ENCODE peak calls at places on chromosomes 6 and 20, in six cellular contexts. K is GM12878, U is A549, L is HepG2, M is K562, H is endothelial cell of umbilical vein. I is an unnamed sample.

GRCh38 chr20:40101479-40102032 is 587.5 kb downstream of the MAFB start:
- DNase-seq in U (no peak), L (no peak), H (no peak), K (no peak), M (no peak), I (no peak)

GRCh38 chr6:12769556-12770255 is 53.1 kb downstream of the PHACTR1 start:
- DNase-seq in H (no peak), K (no peak), L (no peak), U (no peak), M (no peak), I (no peak)

GRCh38 chr6:13811627-13812358 is 2.6 kb downstream of the MCUR1 start:
- DNase-seq in U (no peak), H (no peak), K (no peak), L (no peak), M (no peak), I (peak)

GRCh38 chr6:34810936-34811632 is 19.2 kb downstream of the BLTP3A start:
- DNase-seq in K (peak), U (peak), H (peak), L (peak), M (no peak), I (no peak)

GRCh38 chr6:34583861-34584604 is 27.9 kb upstream of the SPDEF start:
- DNase-seq in L (no peak), K (no peak), U (no peak), M (no peak), H (no peak), I (no peak)

GRCh38 chr6:158916638-158917037 is 83.4 kb downstream of the RSPH3 start:
- DNase-seq in L (no peak), U (no peak), K (no peak), H (no peak), M (no peak), I (no peak)

GRCh38 chr6:3202999-3203696 is 24.3 kb downstream of the TUBB2B start:
- DNase-seq in M (peak), K (no peak), L (no peak), U (no peak), H (no peak), I (no peak)

GRCh38 chr6:35365599-35366596 is 23.5 kb downstream of the PPARD start:
- DNase-seq in K (no peak), M (no peak), U (no peak), L (peak), H (no peak), I (no peak)

GRCh38 chr6:126625019-126625418 is 285.1 kb downstream of the CENPW start:
- DNase-seq in L (no peak), M (no peak), U (peak), H (peak), K (no peak), I (peak)

GRCh38 chr6:137423444-137424168 is 70.6 kb downstream of the OLIG3 start:
- DNase-seq in M (no peak), H (no peak), U (no peak), K (no peak), L (no peak), I (no peak)

GRCh38 chr6:37042139-37042538 is 36.7 kb downstream of the FGD2 start:
- DNase-seq in L (no peak), H (no peak), K (no peak), M (no peak), U (no peak), I (no peak)

GRCh38 chr6:106773482-106773881 is 144.1 kb downstream of the QRSL1 start:
- DNase-seq in H (no peak), U (no peak), L (no peak), K (no peak), M (no peak), I (no peak)

GRCh38 chr6:40308533-40309306 is 278.4 kb downstream of the LRFN2 start:
- DNase-seq in H (peak), K (peak), U (peak), L (peak), M (peak), I (peak)

GRCh38 chr6:9161731-9162130 is 726.4 kb upstream of the SLC35B3 start:
- DNase-seq in L (no peak), U (no peak), H (no peak), M (no peak), K (no peak), I (no peak)

GRCh38 chr20:7939663-7940062 is 595 bp downstream of the HAO1 start:
- DNase-seq in L (no peak), U (no peak), M (no peak), K (no peak), H (peak), I (no peak)

GRCh38 chr20:44401052-44401769 is 45.7 kb downstream of the HNF4A start:
- DNase-seq in U (no peak), K (no peak), M (peak), L (peak), H (no peak), I (no peak)

GRCh38 chr6:162099685-162100084 is 627.9 kb downstream of the PRKN start:
- DNase-seq in H (no peak), L (peak), M (no peak), U (peak), K (no peak), I (peak)

GRCh38 chr6:118280210-118280609 is 267.9 kb upstream of the PLN start:
- DNase-seq in U (no peak), K (peak), M (no peak), H (no peak), L (no peak), I (no peak)

GRCh38 chr20:48719598-48720255 is 108.1 kb downstream of the PREX1 start:
- DNase-seq in M (no peak), U (no peak), K (no peak), H (no peak), L (no peak), I (no peak)

GRCh38 chr20:61766921-61767610 is 298.6 kb downstream of the TAF4 start:
- DNase-seq in H (no peak), L (no peak), K (no peak), M (no peak), U (no peak), I (no peak)

GRCh38 chr20:15339264-15339663 is 1001.9 kb upstream of the FLRT3 start:
- DNase-seq in M (no peak), U (no peak), L (no peak), K (no peak), H (no peak), I (no peak)

GRCh38 chr6:41941280-41942044 is at the start of gene CCND3:
- DNase-seq in H (peak), U (peak), K (peak), M (peak), L (peak), I (peak)

DNA sequence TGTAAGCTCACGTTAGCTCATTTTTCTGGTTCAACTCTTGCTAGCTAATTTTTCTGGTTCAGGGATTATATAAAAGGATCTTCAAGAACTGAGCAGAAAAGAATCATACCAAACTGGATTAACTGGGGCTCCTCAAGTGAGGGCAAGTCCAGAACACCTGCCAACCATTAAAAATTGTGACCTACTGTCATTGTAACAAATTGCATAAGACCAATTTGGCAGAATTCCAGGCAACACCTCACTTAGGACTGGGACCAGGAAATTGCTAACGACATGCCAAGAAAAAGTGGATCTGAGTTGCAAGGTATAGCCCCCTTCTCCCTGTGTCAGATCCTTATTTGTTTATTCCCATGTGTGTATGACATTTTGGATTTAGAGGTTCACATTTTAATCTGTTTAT is 216.6 kb downstream of the HIVEP2 start:
- DNase-seq in U (no peak), L (no peak), M (no peak), H (no peak), K (no peak), I (peak)
- TF ChIP-seq MYC in U (no peak), L (no peak), M (no peak), H (no peak), K (no peak), I (no peak)

GRCh38 chr6:4550227-4550597 is 226.0 kb upstream of the CDYL start:
- DNase-seq in K (no peak), H (no peak), L (no peak), U (no peak), M (peak), I (no peak)

GRCh38 chr6:4543596-4543995 is 232.6 kb upstream of the CDYL start:
- DNase-seq in K (no peak), M (no peak), L (no peak), U (no peak), H (peak), I (no peak)

GRCh38 chr6:4549556-4550226 is 226.5 kb upstream of the CDYL start:
- DNase-seq in M (no peak), L (peak), H (no peak), K (no peak), U (no peak), I (no peak)

GRCh38 chr6:4545929-4546328 is 230.3 kb upstream of the CDYL start:
- DNase-seq in U (no peak), H (no peak), K (no peak), M (no peak), L (no peak), I (no peak)
- TF ChIP-seq MYC in U (no peak), H (no peak), K (no peak), M (no peak), L (no peak), I (no peak)

GRCh38 chr6:170188571-170189001 is 102.3 kb downstream of the DLL1 start:
- DNase-seq in L (no peak), H (no peak), K (no peak), U (no peak), M (no peak), I (no peak)

GRCh38 chr6:170186006-170186908 is 104.6 kb downstream of the DLL1 start:
- DNase-seq in K (no peak), L (no peak), U (no peak), M (no peak), H (no peak), I (no peak)

GRCh38 chr6:170187669-170188566 is 103.0 kb downstream of the DLL1 start:
- DNase-seq in M (no peak), K (no peak), H (no peak), L (no peak), U (no peak), I (no peak)

GRCh38 chr6:170185175-170185970 is 105.5 kb downstream of the DLL1 start:
- DNase-seq in L (no peak), H (no peak), K (no peak), M (no peak), U (no peak), I (no peak)

GRCh38 chr6:170186909-170187668 is 103.8 kb downstream of the DLL1 start:
- DNase-seq in K (no peak), H (no peak), M (no peak), U (no peak), L (no peak), I (no peak)
- TF ChIP-seq MYC in K (no peak), H (no peak), M (no peak), U (no peak), L (no peak), I (no peak)

GRCh38 chr20:11766961-11767360 is 150.7 kb upstream of the BTBD3 start:
- DNase-seq in M (no peak), L (no peak), K (no peak), H (no peak), U (no peak), I (no peak)
- TF ChIP-seq MYC in M (no peak), L (no peak), K (no peak), H (no peak), U (no peak), I (no peak)

GRCh38 chr6:166032366-166033171 is 135.1 kb downstream of the TBXT start:
- DNase-seq in H (no peak), U (peak), K (no peak), M (no peak), L (no peak), I (peak)

GRCh38 chr6:166027761-166028160 is 139.9 kb downstream of the TBXT start:
- DNase-seq in M (no peak), U (no peak), L (no peak), H (no peak), K (no peak), I (no peak)

GRCh38 chr6:166026586-166027126 is 141.0 kb downstream of the TBXT start:
- DNase-seq in M (no peak), K (no peak), U (no peak), L (no peak), H (no peak), I (peak)

GRCh38 chr6:166031275-166031674 is 136.4 kb downstream of the TBXT start:
- DNase-seq in U (no peak), H (no peak), K (no peak), M (no peak), L (no peak), I (no peak)

GRCh38 chr6:166029506-166029905 is 138.1 kb downstream of the TBXT start:
- DNase-seq in H (no peak), M (no peak), U (peak), L (no peak), K (peak), I (no peak)
- TF ChIP-seq MYC in H (no peak), M (no peak), U (no peak), L (no peak), K (no peak), I (no peak)

DNA sequence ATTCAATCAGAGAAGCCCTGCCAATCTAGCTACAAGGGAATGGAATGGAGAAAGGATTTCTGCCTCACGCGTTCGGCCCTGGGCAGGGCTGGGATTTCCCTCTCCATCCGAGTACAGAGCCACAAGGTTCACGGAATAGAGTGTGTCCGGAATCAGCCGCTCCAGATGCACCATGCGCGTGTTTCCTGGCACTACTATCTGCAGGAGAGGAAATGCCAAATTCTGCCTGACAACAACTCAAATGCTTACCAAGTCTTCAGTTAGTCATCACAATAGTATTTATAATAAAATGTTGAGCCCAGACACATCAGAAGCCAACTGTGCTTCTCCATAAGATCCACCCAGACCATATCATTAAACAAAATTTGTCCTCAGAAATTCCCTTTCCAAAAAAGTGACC is 75.1 kb downstream of the COL12A1 start:
- DNase-seq in U (no peak), K (no peak), M (no peak), H (no peak), L (no peak), I (no peak)
- TF ChIP-seq MYC in U (no peak), K (no peak), M (no peak), H (no peak), L (no peak), I (no peak)

GRCh38 chr6:150734235-150734634 is 131.3 kb upstream of the MTHFD1L start:
- DNase-seq in K (no peak), L (no peak), U (no peak), H (no peak), M (no peak), I (no peak)
- TF ChIP-seq MYC in K (no peak), L (no peak), U (no peak), H (no peak), M (no peak), I (no peak)

GRCh38 chr20:13101701-13102100 is 92.9 kb downstream of the SPTLC3 start:
- DNase-seq in M (no peak), U (no peak), K (no peak), L (no peak), H (no peak), I (no peak)

GRCh38 chr20:13102237-13102636 is 93.5 kb downstream of the SPTLC3 start:
- DNase-seq in K (no peak), L (no peak), H (no peak), M (no peak), U (no peak), I (no peak)

GRCh38 chr20:13102689-13103088 is 93.9 kb downstream of the SPTLC3 start:
- DNase-seq in U (no peak), L (no peak), K (no peak), M (no peak), H (no peak), I (no peak)

GRCh38 chr20:13105071-13105470 is 96.3 kb downstream of the SPTLC3 start:
- DNase-seq in U (no peak), K (no peak), L (no peak), M (no peak), H (no peak), I (no peak)

DNA sequence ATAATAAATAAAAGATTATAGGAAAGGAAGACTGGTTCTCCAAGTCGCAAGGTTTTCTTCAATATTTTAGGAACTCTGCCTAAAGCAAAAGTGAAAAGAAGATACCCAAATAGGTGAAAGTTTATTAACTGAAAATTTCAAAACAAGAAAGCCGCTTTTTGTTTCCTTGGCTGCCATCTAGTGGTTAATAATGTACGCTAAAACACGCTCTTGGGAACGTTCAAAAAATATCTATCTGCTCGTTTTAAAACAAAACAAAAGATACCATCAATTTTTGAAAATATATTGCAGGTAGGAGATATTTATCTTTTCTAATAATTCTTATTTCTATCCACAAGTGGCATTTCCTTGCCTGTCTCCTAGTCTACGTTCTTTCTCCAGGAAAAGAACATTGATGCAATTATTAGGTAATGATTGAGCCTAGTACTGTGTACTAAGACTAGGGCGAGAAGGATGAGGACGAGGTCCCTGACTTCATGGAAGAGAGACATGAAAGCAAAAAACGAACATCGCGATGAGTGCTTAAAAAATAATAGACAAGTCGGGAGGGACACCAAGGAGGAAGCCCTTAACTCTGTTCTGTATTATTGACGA is 97.2 kb downstream of the SPTLC3 start:
- DNase-seq in M (peak), H (peak), L (peak), U (peak), K (no peak), I (peak)
- TF ChIP-seq MYC in M (no peak), H (no peak), L (no peak), U (no peak), K (no peak), I (no peak)

GRCh38 chr20:53165452-53165851 is 193.3 kb downstream of the TSHZ2 start:
- DNase-seq in M (no peak), U (no peak), H (no peak), L (no peak), K (no peak), I (no peak)
- TF ChIP-seq MYC in M (no peak), U (no peak), H (no peak), L (no peak), K (no peak), I (no peak)

DNA sequence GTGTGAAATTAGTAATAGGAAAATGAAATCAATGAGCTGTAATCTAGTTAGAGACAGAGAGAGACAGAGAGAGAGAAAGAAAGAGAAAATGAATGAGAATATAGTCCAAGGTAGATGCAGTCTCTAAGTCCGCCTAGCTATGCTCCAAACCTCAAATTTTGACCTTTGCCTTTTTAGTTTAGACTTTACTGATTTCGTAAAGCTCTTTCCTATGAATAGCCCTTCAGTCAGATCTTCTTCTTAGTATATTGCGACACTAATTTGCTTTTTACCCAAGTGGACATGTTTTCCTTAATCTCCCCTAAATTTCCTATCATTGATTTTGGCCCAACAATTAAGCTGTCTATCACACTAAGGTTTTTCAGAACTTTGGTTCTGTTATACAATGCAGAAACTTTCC is 49.5 kb downstream of the TFAP2D start:
- DNase-seq in L (no peak), H (no peak), K (no peak), U (no peak), M (no peak), I (no peak)
- TF ChIP-seq MYC in L (no peak), H (no peak), K (no peak), U (no peak), M (no peak), I (no peak)

I was measured in NB4.